ENCODE peak calls at places on chromosomes 11 and 22, in ten cellular contexts. One of them, this sample, is unnamed.

GRCh38 chr22:45777046-45777851 is 105.6 kb downstream of the ATXN10 start:
- DNase-seq in NCI-H460: no peak
- DNase-seq in EH: peak
- DNase-seq in astrocyte of the spinal cord: peak
- DNase-seq in NB4: no peak
- DNase-seq in NCI-H2081: no peak
- DNase-seq in fibroblast of pulmonary artery: peak
- DNase-seq in T follicular helper cell: no peak
- DNase-seq in nucleus accumbens: no peak
- DNase-seq in WTC11: no peak
- DNase-seq in this sample: no peak

GRCh38 chr11:86873573-86874083 is 73.3 kb downstream of the PRSS23 start:
- DNase-seq in NCI-H460: no peak
- DNase-seq in nucleus accumbens: no peak
- DNase-seq in WTC11: no peak
- DNase-seq in T follicular helper cell: no peak
- DNase-seq in NCI-H2081: no peak
- DNase-seq in EH: peak
- DNase-seq in astrocyte of the spinal cord: no peak
- DNase-seq in NB4: no peak
- DNase-seq in fibroblast of pulmonary artery: peak
- DNase-seq in this sample: no peak

GRCh38 chr11:68011046-68011943 is 1.2 kb downstream of the ALDH3B1 start:
- DNase-seq in NCI-H2081: no peak
- DNase-seq in nucleus accumbens: no peak
- DNase-seq in EH: no peak
- DNase-seq in NCI-H460: no peak
- DNase-seq in WTC11: no peak
- DNase-seq in NB4: peak
- DNase-seq in T follicular helper cell: no peak
- DNase-seq in astrocyte of the spinal cord: no peak
- DNase-seq in fibroblast of pulmonary artery: no peak
- DNase-seq in this sample: no peak

GRCh38 chr11:16091862-16092261 is 264.5 kb downstream of the SOX6 start:
- DNase-seq in WTC11: no peak
- DNase-seq in nucleus accumbens: no peak
- DNase-seq in fibroblast of pulmonary artery: no peak
- DNase-seq in NCI-H2081: no peak
- DNase-seq in T follicular helper cell: no peak
- DNase-seq in astrocyte of the spinal cord: no peak
- DNase-seq in NCI-H460: no peak
- DNase-seq in EH: no peak
- DNase-seq in NB4: no peak
- DNase-seq in this sample: no peak

GRCh38 chr22:26398741-26399153 is 30.3 kb upstream of the ASPHD2 start:
- DNase-seq in nucleus accumbens: peak
- DNase-seq in NCI-H2081: peak
- DNase-seq in fibroblast of pulmonary artery: peak
- DNase-seq in EH: peak
- DNase-seq in NCI-H460: peak
- DNase-seq in T follicular helper cell: peak
- DNase-seq in WTC11: peak
- DNase-seq in NB4: peak
- DNase-seq in astrocyte of the spinal cord: peak
- DNase-seq in this sample: peak

GRCh38 chr11:70132641-70133040 is 54.5 kb downstream of the ANO1 start:
- DNase-seq in astrocyte of the spinal cord: no peak
- DNase-seq in EH: no peak
- DNase-seq in fibroblast of pulmonary artery: no peak
- DNase-seq in NCI-H460: no peak
- DNase-seq in nucleus accumbens: no peak
- DNase-seq in T follicular helper cell: no peak
- DNase-seq in WTC11: no peak
- DNase-seq in NB4: no peak
- DNase-seq in NCI-H2081: no peak
- DNase-seq in this sample: no peak

GRCh38 chr11:102225689-102226562 is 91.4 kb upstream of the BIRC3 start:
- DNase-seq in NCI-H2081: no peak
- DNase-seq in nucleus accumbens: no peak
- DNase-seq in EH: peak
- DNase-seq in T follicular helper cell: no peak
- DNase-seq in NB4: no peak
- DNase-seq in astrocyte of the spinal cord: peak
- DNase-seq in fibroblast of pulmonary artery: peak
- DNase-seq in NCI-H460: no peak
- DNase-seq in WTC11: no peak
- DNase-seq in this sample: no peak

GRCh38 chr11:1624621-1625020 is 2.7 kb upstream of the KRTAP5-4 start:
- DNase-seq in fibroblast of pulmonary artery: no peak
- DNase-seq in WTC11: no peak
- DNase-seq in astrocyte of the spinal cord: no peak
- DNase-seq in NCI-H2081: no peak
- DNase-seq in NCI-H460: no peak
- DNase-seq in nucleus accumbens: no peak
- DNase-seq in EH: no peak
- DNase-seq in NB4: no peak
- DNase-seq in T follicular helper cell: no peak
- DNase-seq in this sample: no peak

GRCh38 chr11:79973701-79974626 is 533.1 kb upstream of the TENM4 start:
- DNase-seq in fibroblast of pulmonary artery: no peak
- DNase-seq in NCI-H2081: no peak
- DNase-seq in nucleus accumbens: no peak
- DNase-seq in NB4: no peak
- DNase-seq in EH: peak
- DNase-seq in T follicular helper cell: no peak
- DNase-seq in WTC11: no peak
- DNase-seq in NCI-H460: no peak
- DNase-seq in astrocyte of the spinal cord: no peak
- DNase-seq in this sample: no peak

GRCh38 chr11:34451053-34451452 is 12.3 kb downstream of the CAT start:
- DNase-seq in nucleus accumbens: no peak
- DNase-seq in EH: no peak
- DNase-seq in T follicular helper cell: no peak
- DNase-seq in NCI-H2081: no peak
- DNase-seq in NB4: peak
- DNase-seq in fibroblast of pulmonary artery: no peak
- DNase-seq in WTC11: no peak
- DNase-seq in astrocyte of the spinal cord: no peak
- DNase-seq in NCI-H460: no peak
- DNase-seq in this sample: no peak

GRCh38 chr22:40449676-40450035 is 79.3 kb downstream of the SGSM3 start:
- DNase-seq in WTC11: no peak
- DNase-seq in nucleus accumbens: no peak
- DNase-seq in astrocyte of the spinal cord: peak
- DNase-seq in fibroblast of pulmonary artery: peak
- DNase-seq in T follicular helper cell: no peak
- DNase-seq in NB4: no peak
- DNase-seq in NCI-H2081: no peak
- DNase-seq in NCI-H460: no peak
- DNase-seq in EH: peak
- DNase-seq in this sample: no peak

GRCh38 chr11:55172734-55173415 is 89.1 kb upstream of the TRIM48 start:
- DNase-seq in EH: no peak
- DNase-seq in astrocyte of the spinal cord: no peak
- DNase-seq in NCI-H2081: no peak
- DNase-seq in WTC11: no peak
- DNase-seq in NB4: no peak
- DNase-seq in NCI-H460: no peak
- DNase-seq in T follicular helper cell: no peak
- DNase-seq in nucleus accumbens: no peak
- DNase-seq in fibroblast of pulmonary artery: peak
- DNase-seq in this sample: no peak

GRCh38 chr22:41919357-41920224 is 4.7 kb upstream of the SHISA8 start:
- DNase-seq in NCI-H460: no peak
- DNase-seq in EH: peak
- DNase-seq in fibroblast of pulmonary artery: no peak
- DNase-seq in NB4: peak
- DNase-seq in nucleus accumbens: no peak
- DNase-seq in T follicular helper cell: no peak
- DNase-seq in NCI-H2081: no peak
- DNase-seq in WTC11: peak
- DNase-seq in astrocyte of the spinal cord: peak
- DNase-seq in this sample: peak

GRCh38 chr11:35515224-35515623 is 10.2 kb downstream of the PAMR1 start:
- DNase-seq in NB4: no peak
- DNase-seq in NCI-H2081: no peak
- DNase-seq in NCI-H460: no peak
- DNase-seq in EH: peak
- DNase-seq in astrocyte of the spinal cord: peak
- DNase-seq in WTC11: no peak
- DNase-seq in fibroblast of pulmonary artery: peak
- DNase-seq in nucleus accumbens: no peak
- DNase-seq in T follicular helper cell: no peak
- DNase-seq in this sample: no peak

GRCh38 chr11:2795491-2795991 is 90.0 kb downstream of the CDKN1C start:
- DNase-seq in NCI-H2081: no peak
- DNase-seq in astrocyte of the spinal cord: no peak
- DNase-seq in NB4: no peak
- DNase-seq in T follicular helper cell: no peak
- DNase-seq in NCI-H460: no peak
- DNase-seq in WTC11: peak
- DNase-seq in EH: no peak
- DNase-seq in nucleus accumbens: no peak
- DNase-seq in fibroblast of pulmonary artery: no peak
- DNase-seq in this sample: no peak

GRCh38 chr11:77619576-77620198 is 17.9 kb downstream of the CLNS1A start:
- DNase-seq in nucleus accumbens: no peak
- DNase-seq in T follicular helper cell: no peak
- DNase-seq in NB4: peak
- DNase-seq in NCI-H460: peak
- DNase-seq in fibroblast of pulmonary artery: peak
- DNase-seq in WTC11: no peak
- DNase-seq in astrocyte of the spinal cord: peak
- DNase-seq in EH: peak
- DNase-seq in NCI-H2081: peak
- DNase-seq in this sample: no peak

GRCh38 chr22:21972293-21972779 is 10.3 kb downstream of the TOP3B start:
- DNase-seq in EH: peak
- DNase-seq in NCI-H460: peak
- DNase-seq in NB4: peak
- DNase-seq in WTC11: peak
- DNase-seq in nucleus accumbens: peak
- DNase-seq in fibroblast of pulmonary artery: peak
- DNase-seq in NCI-H2081: no peak
- DNase-seq in astrocyte of the spinal cord: peak
- DNase-seq in T follicular helper cell: peak
- DNase-seq in this sample: peak

GRCh38 chr11:2573240-2574042 is 126.4 kb downstream of the KCNQ1OT1 start:
- DNase-seq in NCI-H2081: no peak
- DNase-seq in astrocyte of the spinal cord: no peak
- DNase-seq in NCI-H460: no peak
- DNase-seq in NB4: no peak
- DNase-seq in EH: no peak
- DNase-seq in nucleus accumbens: no peak
- DNase-seq in WTC11: peak
- DNase-seq in T follicular helper cell: no peak
- DNase-seq in fibroblast of pulmonary artery: no peak
- DNase-seq in this sample: no peak

GRCh38 chr11:1750481-1750839 is at the start of gene IFITM10:
- DNase-seq in NCI-H2081: no peak
- DNase-seq in T follicular helper cell: no peak
- DNase-seq in fibroblast of pulmonary artery: no peak
- DNase-seq in EH: peak
- DNase-seq in NCI-H460: no peak
- DNase-seq in nucleus accumbens: no peak
- DNase-seq in astrocyte of the spinal cord: no peak
- DNase-seq in NB4: no peak
- DNase-seq in WTC11: peak
- DNase-seq in this sample: no peak

GRCh38 chr11:4672470-4672869 is 25.2 kb downstream of the OR51E2 start:
- DNase-seq in NCI-H2081: no peak
- DNase-seq in astrocyte of the spinal cord: no peak
- DNase-seq in fibroblast of pulmonary artery: peak
- DNase-seq in nucleus accumbens: no peak
- DNase-seq in T follicular helper cell: no peak
- DNase-seq in EH: peak
- DNase-seq in WTC11: no peak
- DNase-seq in NCI-H460: no peak
- DNase-seq in NB4: no peak
- DNase-seq in this sample: no peak

GRCh38 chr11:45815747-45816146 is 10.8 kb downstream of the SLC35C1 start:
- DNase-seq in WTC11: no peak
- DNase-seq in astrocyte of the spinal cord: peak
- DNase-seq in NCI-H460: no peak
- DNase-seq in EH: peak
- DNase-seq in fibroblast of pulmonary artery: peak
- DNase-seq in NCI-H2081: no peak
- DNase-seq in nucleus accumbens: no peak
- DNase-seq in NB4: peak
- DNase-seq in T follicular helper cell: no peak
- DNase-seq in this sample: no peak

GRCh38 chr22:30743257-30744020 is 48.8 kb downstream of the OSBP2 start:
- DNase-seq in T follicular helper cell: no peak
- DNase-seq in NCI-H460: no peak
- DNase-seq in WTC11: no peak
- DNase-seq in NB4: no peak
- DNase-seq in fibroblast of pulmonary artery: no peak
- DNase-seq in NCI-H2081: no peak
- DNase-seq in EH: no peak
- DNase-seq in nucleus accumbens: no peak
- DNase-seq in astrocyte of the spinal cord: no peak
- DNase-seq in this sample: no peak

GRCh38 chr11:63574856-63575602 is 11.8 kb upstream of the PLAAT2 start:
- DNase-seq in fibroblast of pulmonary artery: peak
- DNase-seq in T follicular helper cell: no peak
- DNase-seq in astrocyte of the spinal cord: peak
- DNase-seq in nucleus accumbens: no peak
- DNase-seq in EH: no peak
- DNase-seq in NCI-H460: no peak
- DNase-seq in NB4: peak
- DNase-seq in WTC11: no peak
- DNase-seq in NCI-H2081: no peak
- DNase-seq in this sample: no peak

GRCh38 chr11:17526931-17527660 is 17.1 kb downstream of the USH1C start:
- DNase-seq in nucleus accumbens: no peak
- DNase-seq in NB4: no peak
- DNase-seq in EH: no peak
- DNase-seq in astrocyte of the spinal cord: no peak
- DNase-seq in NCI-H460: no peak
- DNase-seq in T follicular helper cell: no peak
- DNase-seq in fibroblast of pulmonary artery: no peak
- DNase-seq in NCI-H2081: no peak
- DNase-seq in WTC11: no peak
- DNase-seq in this sample: no peak

GRCh38 chr22:28930357-28931007 is 47.1 kb downstream of the ZNRF3 start:
- DNase-seq in WTC11: no peak
- DNase-seq in astrocyte of the spinal cord: no peak
- DNase-seq in nucleus accumbens: no peak
- DNase-seq in NCI-H2081: no peak
- DNase-seq in NB4: no peak
- DNase-seq in EH: no peak
- DNase-seq in T follicular helper cell: no peak
- DNase-seq in fibroblast of pulmonary artery: peak
- DNase-seq in NCI-H460: no peak
- DNase-seq in this sample: no peak